ENCODE peak calls at places on chromosome 4, in seven cellular contexts. B, I, S, C, J, Y and H are unnamed samples. For H3K36me3, the result is how much of the 10 kb centered on the place peaks cover.

GRCh38 chr4:25180524-25181131 is 20.4 kb upstream of the SEPSECS start:
- DNase-seq in Y (peak), S (peak), I (peak), B (no peak), C (peak), J (no peak), H (peak)

GRCh38 chr4:37641352-37641751 is 44.8 kb downstream of the RELL1 start:
- DNase-seq in Y (no peak), J (no peak), S (no peak), B (no peak), I (no peak), C (no peak), H (no peak)

GRCh38 chr4:174550541-174550940 is 28.3 kb upstream of the HPGD start:
- DNase-seq in S (no peak), Y (no peak), J (no peak), I (no peak), B (no peak), C (peak), H (no peak)

GRCh38 chr4:168309781-168310180 is 8.8 kb downstream of the DDX60 start:
- DNase-seq in I (no peak), J (no peak), Y (no peak), C (no peak), B (no peak), S (no peak), H (no peak)

GRCh38 chr4:128287159-128287870 is at the start of gene PGRMC2:
- DNase-seq in C (no peak), B (peak), J (no peak), Y (no peak), S (peak), I (no peak), H (peak)

GRCh38 chr4:146401274-146401673 is 120.5 kb downstream of the SLC10A7 start:
- DNase-seq in C (no peak), J (no peak), Y (no peak), S (no peak), I (no peak), B (no peak), H (no peak)

GRCh38 chr4:180377741-180378140 is 1865.5 kb upstream of the TENM3 start:
- DNase-seq in I (no peak), S (no peak), J (no peak), Y (no peak), C (no peak), B (no peak), H (no peak)

GRCh38 chr4:38560340-38560739 is 103.7 kb upstream of the KLF3 start:
- DNase-seq in S (no peak), J (no peak), C (no peak), B (no peak), Y (no peak), I (no peak), H (no peak)

GRCh38 chr4:48041535-48042137 is 25.1 kb downstream of the NIPAL1 start:
- DNase-seq in I (no peak), Y (no peak), B (no peak), J (no peak), S (no peak), C (no peak), H (no peak)

GRCh38 chr4:140116442-140117104 is 37.4 kb downstream of the MAML3 start:
- DNase-seq in B (no peak), C (no peak), J (no peak), Y (peak), I (no peak), S (no peak), H (peak)

GRCh38 chr4:110618091-110619000 is 4.5 kb downstream of the PITX2 start:
- DNase-seq in B (no peak), S (peak), C (peak), I (no peak), J (no peak), Y (no peak), H (no peak)

GRCh38 chr4:79886557-79886956 is 186.5 kb downstream of the ANTXR2 start:
- DNase-seq in I (no peak), C (no peak), Y (no peak), J (no peak), S (no peak), B (no peak), H (no peak)

GRCh38 chr4:123291329-123291728 is 105.3 kb upstream of the SPRY1 start:
- DNase-seq in S (no peak), Y (no peak), C (no peak), B (no peak), J (no peak), I (no peak), H (no peak)

GRCh38 chr4:183540498-183540953 is 35.7 kb downstream of the ING2 start:
- DNase-seq in C (no peak), S (no peak), J (no peak), I (no peak), B (no peak), Y (no peak), H (no peak)

GRCh38 chr4:18798123-18798522 is 776.6 kb upstream of the LCORL start:
- DNase-seq in I (no peak), B (no peak), J (no peak), S (no peak), C (no peak), Y (no peak), H (no peak)

GRCh38 chr4:109499513-109499912 is 60.5 kb upstream of the MCUB start:
- DNase-seq in I (no peak), S (no peak), C (no peak), B (no peak), Y (no peak), J (no peak), H (no peak)

GRCh38 chr4:76311896-76312331 is 5.4 kb downstream of the STBD1 start:
- DNase-seq in C (no peak), J (no peak), S (peak), Y (no peak), I (no peak), B (no peak), H (no peak)

GRCh38 chr4:159855731-159856130 is 752.9 kb downstream of the RAPGEF2 start:
- DNase-seq in I (no peak), Y (no peak), C (peak), S (no peak), B (no peak), J (no peak), H (no peak)

GRCh38 chr4:26069218-26069617 is 155.2 kb downstream of the SMIM20 start:
- DNase-seq in B (no peak), C (peak), I (no peak), S (no peak), J (no peak), Y (no peak), H (no peak)

GRCh38 chr4:186726440-186727148 is 2.9 kb upstream of the FAT1 start:
- DNase-seq in J (no peak), B (peak), I (peak), Y (no peak), C (peak), S (peak), H (peak)

GRCh38 chr4:185999207-185999606 is 69.7 kb upstream of the TLR3 start:
- DNase-seq in Y (no peak), B (no peak), C (no peak), J (no peak), I (no peak), S (no peak), H (no peak)

GRCh38 chr4:17817027-17817426 is 6.2 kb downstream of the NCAPG start:
- DNase-seq in I (no peak), J (no peak), B (no peak), S (peak), C (peak), Y (no peak), H (no peak)

GRCh38 chr4:121147923-121148443 is 16.1 kb downstream of the TNIP3 start:
- DNase-seq in Y (no peak), C (no peak), J (no peak), S (no peak), B (no peak), I (no peak), H (no peak)

GRCh38 chr4:5710962-5711478 is at the start of gene EVC:
- DNase-seq in S (peak), B (peak), J (peak), C (peak), I (peak), Y (no peak), H (peak)

GRCh38 chr4:176359590-176359989 is 39.8 kb downstream of the SPCS3 start:
- DNase-seq in J (no peak), C (no peak), I (no peak), S (no peak), B (no peak), Y (no peak), H (no peak)

GRCh38 chr4:107600993-107601392 is 119.0 kb downstream of the PAPSS1 start:
- DNase-seq in I (no peak), C (no peak), Y (no peak), S (no peak), B (no peak), J (no peak), H (no peak)

GRCh38 chr4:136741468-136741867 is 790.8 kb downstream of the PCDH18 start:
- DNase-seq in J (no peak), B (no peak), S (no peak), C (no peak), I (no peak), Y (no peak), H (no peak)

GRCh38 chr4:26220704-26221103 is 100.1 kb upstream of the RBPJ start:
- DNase-seq in B (no peak), C (no peak), S (no peak), I (no peak), Y (no peak), J (no peak), H (no peak)

GRCh38 chr4:144709793-144710525 is 64.0 kb downstream of the HHIP start:
- DNase-seq in C (no peak), B (peak), I (no peak), S (peak), Y (no peak), J (no peak), H (no peak)

GRCh38 chr4:162274354-162274753 is 110.6 kb upstream of the FSTL5 start:
- DNase-seq in I (peak), B (no peak), C (no peak), Y (no peak), J (no peak), S (no peak), H (no peak)

GRCh38 chr4:16448240-16448639 is 222.0 kb upstream of the TAPT1 start:
- DNase-seq in J (no peak), S (no peak), I (no peak), B (no peak), C (no peak), Y (no peak), H (no peak)

GRCh38 chr4:16449381-16449780 is 223.1 kb upstream of the TAPT1 start:
- DNase-seq in B (no peak), Y (no peak), J (no peak), I (no peak), S (no peak), C (no peak), H (no peak)

GRCh38 chr4:16450031-16450430 is 223.8 kb upstream of the TAPT1 start:
- DNase-seq in I (no peak), B (no peak), C (peak), J (no peak), S (no peak), Y (no peak), H (no peak)

GRCh38 chr4:16450724-16451123 is 224.5 kb upstream of the TAPT1 start:
- DNase-seq in B (no peak), Y (no peak), J (no peak), C (no peak), S (no peak), I (no peak), H (no peak)
- TF ChIP-seq CTCF in B (peak), Y (no peak), J (no peak), C (peak), S (peak), I (no peak), H (peak)

GRCh38 chr4:57020467-57021101 is 41.9 kb downstream of the POLR2B start:
- DNase-seq in S (no peak), I (no peak), Y (no peak), B (no peak), C (no peak), J (no peak), H (no peak)
- H3K36me3 ChIP-seq in S (under half), I (half or more), Y (half or more), B (half or more), C (under half), J (under half), H (half or more)

DNA sequence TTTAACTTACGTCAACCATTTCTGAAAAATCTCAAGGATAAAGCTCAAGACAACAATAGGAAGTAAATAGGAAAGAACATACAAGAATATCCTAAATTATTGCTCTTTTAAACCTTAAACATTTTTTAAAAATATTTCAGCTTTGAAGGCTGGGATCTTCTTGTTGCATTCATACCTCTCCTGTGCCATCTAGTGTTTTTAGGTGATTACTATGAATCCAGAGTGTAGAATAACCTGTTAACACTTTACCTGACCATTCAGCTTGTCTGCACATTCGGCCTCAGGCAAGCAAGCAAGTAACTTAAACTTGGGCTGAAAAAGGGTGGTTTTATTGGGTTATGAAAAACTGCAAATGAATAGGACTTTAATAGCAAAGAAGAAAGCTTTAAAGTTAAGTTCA is 507.8 kb upstream of the INTU start:
- DNase-seq in I (no peak), J (no peak), S (peak), C (no peak), B (no peak), Y (no peak), H (no peak)
- TF ChIP-seq CTCF in I (no peak), J (no peak), S (peak), C (no peak), B (peak), Y (no peak), H (peak)

DNA sequence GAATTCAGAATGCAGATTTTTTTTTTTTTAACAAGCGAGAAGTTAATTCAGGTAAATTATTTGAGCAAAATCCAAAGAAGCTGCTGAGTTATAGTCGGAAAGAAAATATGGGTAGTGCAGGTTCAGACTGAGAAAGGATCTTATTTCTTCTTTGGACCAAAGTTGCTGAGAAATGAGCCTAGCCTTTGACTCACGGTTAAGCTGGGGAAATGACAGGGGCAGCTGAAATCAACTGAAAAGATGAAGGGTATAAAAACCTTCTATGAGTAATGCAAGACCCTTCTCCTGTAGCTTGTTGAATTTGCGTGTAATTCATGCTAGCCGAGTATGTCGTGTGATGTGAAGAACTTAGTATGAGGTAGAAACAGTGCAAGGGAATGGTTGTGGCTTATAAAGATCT is 63.0 kb downstream of the KIAA0232 start:
- DNase-seq in Y (no peak), J (no peak), S (no peak), B (no peak), C (no peak), I (no peak), H (no peak)
- H3K36me3 ChIP-seq in Y (under half), J (under half), S (under half), B (half or more), C (under half), I (half or more), H (under half)

GRCh38 chr4:83040269-83040668 is 5.3 kb downstream of the COPS4 start:
- DNase-seq in I (no peak), C (peak), J (no peak), Y (no peak), B (no peak), S (no peak), H (no peak)
- TF ChIP-seq CTCF in I (no peak), C (no peak), J (peak), Y (no peak), B (no peak), S (no peak), H (no peak)